ENCODE peak calls at places on chromosomes 1 and 21, in nine cellular contexts. Y, Z, G, R, S, A, B, P and Q are unnamed samples.

GRCh38 chr1:237042892-237043576 is 1.1 kb downstream of the RYR2 start:
- DNase-seq in Y (peak; percentile 52), Z (no peak), G (no peak), R (no peak), S (no peak), A (no peak), B (no peak), P (no peak), Q (no peak)

GRCh38 chr1:115456441-115456961 is 118.5 kb upstream of the NGF start:
- DNase-seq in Y (no peak), Z (no peak), G (no peak), R (no peak), S (no peak), A (no peak), B (no peak), P (no peak), Q (no peak)

GRCh38 chr1:173638043-173639021 is 3.2 kb downstream of the TEX50 start:
- DNase-seq in Y (no peak), Z (no peak), G (no peak), R (no peak), S (no peak), A (no peak), B (no peak), P (no peak), Q (no peak)

GRCh38 chr1:67833595-67833926 is 294 bp upstream of the GNG12 start:
- DNase-seq in Y (no peak), Z (no peak), G (no peak), R (no peak), S (no peak), A (no peak), B (no peak), P (peak; percentile 58), Q (no peak)

GRCh38 chr1:209774592-209774991 is 9.8 kb downstream of the C1orf74 start:
- DNase-seq in Y (no peak), Z (no peak), G (no peak), R (no peak), S (no peak), A (no peak), B (no peak), P (no peak), Q (no peak)

GRCh38 chr21:36661511-36662309 is 37.2 kb upstream of the SIM2 start:
- DNase-seq in Y (no peak), Z (peak; percentile 41), G (no peak), R (peak; percentile 23), S (no peak), A (no peak), B (no peak), P (peak; percentile 48), Q (no peak)

GRCh38 chr1:116832268-116832931 is 77.3 kb upstream of the PTGFRN start:
- DNase-seq in Y (no peak), Z (no peak), G (no peak), R (no peak), S (no peak), A (no peak), B (peak; percentile 10), P (no peak), Q (no peak)

GRCh38 chr1:246708166-246708565 is 16.0 kb upstream of the SCCPDH start:
- DNase-seq in Y (no peak), Z (no peak), G (no peak), R (no peak), S (no peak), A (no peak), B (no peak), P (no peak), Q (no peak)

DNA sequence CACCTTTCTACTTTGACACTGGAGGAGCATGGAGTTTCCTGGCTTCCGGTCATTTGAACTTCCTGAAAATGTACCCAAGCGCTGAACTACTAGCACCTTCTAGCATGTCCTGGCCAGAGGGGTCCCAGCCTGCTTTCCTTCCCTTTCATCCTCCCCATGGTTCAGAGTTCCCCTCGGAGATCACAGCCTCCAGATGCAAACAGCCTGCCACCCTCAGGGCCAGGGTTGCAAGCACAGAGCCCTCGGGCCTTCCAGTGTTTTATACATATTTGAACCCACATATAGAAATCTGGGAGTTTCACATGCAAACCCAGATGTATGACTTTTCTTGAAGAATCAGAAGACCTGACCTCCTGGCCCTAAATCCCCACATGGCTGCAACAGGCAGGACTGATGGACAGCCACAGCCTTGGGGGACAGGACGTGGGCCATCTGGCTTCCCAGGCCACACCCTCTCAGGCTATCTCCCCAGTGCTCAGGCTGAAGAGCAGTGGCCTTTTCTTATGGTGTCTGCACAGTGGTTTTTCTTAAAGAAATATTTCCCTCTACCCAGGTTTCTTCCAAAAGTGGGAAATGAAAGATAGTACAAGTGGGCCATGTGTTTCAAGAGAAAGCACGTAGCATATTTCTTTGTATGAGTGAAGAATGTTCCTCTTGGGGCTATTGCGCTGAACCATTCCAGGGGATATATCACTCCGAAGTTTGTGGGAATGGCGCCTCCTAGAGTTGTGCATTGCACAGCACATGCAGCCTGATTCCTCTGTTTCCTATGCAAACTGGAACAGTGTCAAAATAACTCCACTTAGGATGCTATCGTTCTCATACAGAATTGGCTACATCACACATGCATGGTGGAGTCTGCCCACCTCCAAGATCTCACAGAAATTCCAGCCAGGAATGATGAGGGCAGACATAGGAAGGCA is 232.0 kb upstream of the VAMP3 start:
- DNase-seq in Y (no peak), Z (no peak), G (no peak), R (no peak), S (no peak), A (no peak), B (no peak), P (peak; percentile 25), Q (no peak)
- TF ChIP-seq CTCF in Y (no peak), Z (no peak), G (no peak), R (peak; percentile 26), S (no peak), A (no peak), B (no peak), P (no peak), Q (no peak)

GRCh38 chr1:5765997-5766913 is 226.0 kb downstream of the NPHP4 start:
- DNase-seq in Y (no peak), Z (no peak), G (no peak), R (no peak), S (no peak), A (no peak), B (no peak), P (no peak), Q (no peak)

GRCh38 chr1:5769760-5770159 is 222.5 kb downstream of the NPHP4 start:
- DNase-seq in Y (no peak), Z (no peak), G (no peak), R (no peak), S (no peak), A (no peak), B (no peak), P (no peak), Q (no peak)

GRCh38 chr1:5769146-5769545 is 223.1 kb downstream of the NPHP4 start:
- DNase-seq in Y (no peak), Z (no peak), G (no peak), R (no peak), S (no peak), A (no peak), B (no peak), P (no peak), Q (no peak)

GRCh38 chr1:5765465-5765864 is 226.8 kb downstream of the NPHP4 start:
- DNase-seq in Y (no peak), Z (no peak), G (no peak), R (peak; percentile 10), S (no peak), A (no peak), B (no peak), P (no peak), Q (no peak)

DNA sequence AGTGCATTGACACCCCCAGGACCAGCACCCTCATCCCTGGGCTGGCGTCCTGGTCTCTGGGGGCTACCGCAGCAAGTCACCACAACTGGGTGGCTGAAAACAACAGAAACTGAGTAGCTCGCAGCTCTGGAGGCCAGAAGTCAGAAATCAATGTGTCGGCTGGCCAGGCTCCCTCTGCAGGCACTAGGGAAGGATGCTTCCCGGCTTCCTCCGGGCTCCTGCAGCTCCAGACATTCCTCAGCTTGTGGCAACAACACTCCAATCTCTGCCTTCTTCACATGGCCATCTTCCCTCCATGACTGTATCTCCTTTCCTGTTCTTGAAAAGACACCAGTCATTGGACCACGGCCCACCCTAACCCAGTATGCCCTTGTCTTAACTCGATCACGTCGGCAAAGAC is 224.2 kb downstream of the NPHP4 start:
- DNase-seq in Y (no peak), Z (no peak), G (no peak), R (no peak), S (no peak), A (no peak), B (no peak), P (no peak), Q (no peak)
- TF ChIP-seq CTCF in Y (no peak), Z (no peak), G (no peak), R (no peak), S (no peak), A (no peak), B (no peak), P (no peak), Q (no peak)

GRCh38 chr1:39833121-39833520 is 44.5 kb upstream of the BMP8B start:
- DNase-seq in Y (no peak), Z (no peak), G (no peak), R (no peak), S (no peak), A (no peak), B (no peak), P (no peak), Q (no peak)

GRCh38 chr1:39833616-39834015 is 45.0 kb upstream of the BMP8B start:
- DNase-seq in Y (no peak), Z (no peak), G (no peak), R (no peak), S (no peak), A (no peak), B (no peak), P (no peak), Q (no peak)

GRCh38 chr1:39835110-39835509 is 46.4 kb upstream of the BMP8B start:
- DNase-seq in Y (no peak), Z (no peak), G (no peak), R (no peak), S (no peak), A (no peak), B (no peak), P (no peak), Q (no peak)

GRCh38 chr1:39836595-39837110 is 46.7 kb downstream of the TRIT1 start:
- DNase-seq in Y (no peak), Z (no peak), G (no peak), R (no peak), S (no peak), A (no peak), B (no peak), P (no peak), Q (no peak)

DNA sequence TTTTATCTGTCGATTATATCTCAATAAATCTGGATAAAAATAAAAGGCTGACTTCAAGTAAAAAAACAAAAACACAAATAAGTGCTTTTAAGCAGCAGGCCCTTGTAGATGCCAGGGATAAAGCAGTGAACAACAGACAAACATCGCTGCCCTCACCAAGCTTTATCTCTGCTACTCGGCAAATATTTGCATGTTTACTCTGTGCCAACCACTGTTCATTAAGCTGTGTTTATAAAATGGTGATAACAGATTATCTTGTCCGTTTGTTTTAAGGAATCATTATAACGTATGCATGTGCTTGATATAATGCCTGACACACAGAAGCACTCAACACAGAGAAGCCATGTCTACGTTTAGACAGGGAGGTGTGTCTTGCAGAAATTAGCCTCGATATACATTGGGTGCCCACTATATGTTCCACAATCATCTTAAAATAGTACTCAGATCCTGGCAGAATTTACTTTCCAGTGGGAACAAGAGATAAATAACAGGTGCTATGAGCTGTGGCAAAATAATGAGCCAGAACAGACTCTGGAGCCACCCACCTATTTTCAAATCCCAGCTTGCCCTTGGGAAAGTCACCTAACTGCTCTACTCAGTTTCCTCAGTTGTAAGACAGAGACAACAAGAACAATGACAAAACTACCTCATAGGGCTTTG is 47.2 kb downstream of the TRIT1 start:
- DNase-seq in Y (no peak), Z (no peak), G (no peak), R (no peak), S (no peak), A (no peak), B (no peak), P (no peak), Q (no peak)
- TF ChIP-seq CTCF in Y (no peak), Z (no peak), G (no peak), R (no peak), S (no peak), A (no peak), B (no peak), P (no peak), Q (no peak)

GRCh38 chr1:201880928-201881571 is 7.6 kb upstream of the SHISA4 start:
- DNase-seq in Y (no peak), Z (no peak), G (no peak), R (no peak), S (no peak), A (no peak), B (peak; percentile 29), P (no peak), Q (no peak)

GRCh38 chr1:201883786-201884185 is 4.9 kb upstream of the SHISA4 start:
- DNase-seq in Y (peak; percentile 43), Z (no peak), G (no peak), R (no peak), S (no peak), A (no peak), B (peak; percentile 85), P (peak; percentile 91), Q (no peak)

GRCh38 chr1:201881617-201882016 is 7.1 kb upstream of the SHISA4 start:
- DNase-seq in Y (no peak), Z (no peak), G (no peak), R (no peak), S (no peak), A (no peak), B (peak; percentile 40), P (no peak), Q (no peak)

GRCh38 chr1:201883266-201883665 is 5.4 kb upstream of the SHISA4 start:
- DNase-seq in Y (no peak), Z (no peak), G (no peak), R (no peak), S (no peak), A (no peak), B (peak; percentile 70), P (no peak), Q (no peak)

GRCh38 chr1:201882665-201883132 is 6.0 kb upstream of the SHISA4 start:
- DNase-seq in Y (no peak), Z (no peak), G (no peak), R (no peak), S (peak; percentile 67), A (no peak), B (peak; percentile 56), P (peak; percentile 97), Q (peak; percentile 37)
- TF ChIP-seq CTCF in Y (no peak), Z (no peak), G (no peak), R (no peak), S (no peak), A (no peak), B (no peak), P (peak; percentile 41), Q (no peak)